ENCODE peak calls at places on chromosomes 1 and 21, in six cellular contexts. B is GM12878, A is tibial nerve, O is aorta, T is MM.1S, V is IMR-90. I is an unnamed sample. For H3K36me3, the result is how much of the 10 kb centered on the place peaks cover.

GRCh38 chr21:33386222-33386784 is 16.9 kb upstream of the IFNGR2 start:
- DNase-seq in B (no peak), A (no peak), T (no peak), V (no peak), O (no peak), I (no peak)

GRCh38 chr1:149914545-149914944 is 3.1 kb downstream of the SV2A start:
- DNase-seq in A (no peak), O (no peak), V (no peak), T (no peak), B (no peak), I (no peak)

GRCh38 chr21:34642211-34643075 is 26.4 kb upstream of the CLIC6 start:
- DNase-seq in O (no peak), B (peak), V (peak), A (no peak), T (peak), I (no peak)

GRCh38 chr21:31929548-31929947 is 56.7 kb downstream of the HUNK start:
- DNase-seq in B (no peak), A (no peak), O (no peak), T (no peak), V (no peak), I (no peak)

GRCh38 chr1:90834354-90835171 is 117.5 kb upstream of the BARHL2 start:
- DNase-seq in B (no peak), A (no peak), O (no peak), V (no peak), T (no peak), I (no peak)

GRCh38 chr1:210257698-210258395 is 25.3 kb downstream of the SERTAD4 start:
- DNase-seq in O (no peak), A (no peak), V (no peak), B (no peak), T (no peak), I (no peak)

GRCh38 chr1:33317354-33317753 is 3.5 kb downstream of the A3GALT2 start:
- DNase-seq in T (no peak), B (no peak), O (no peak), A (no peak), V (no peak), I (no peak)

GRCh38 chr1:28172690-28173150 is 3.8 kb downstream of the PTAFR start:
- DNase-seq in B (peak), T (peak), O (no peak), V (no peak), A (no peak), I (peak)

GRCh38 chr1:48084826-48085225 is 87.6 kb upstream of the TRABD2B start:
- DNase-seq in O (no peak), A (no peak), B (no peak), V (no peak), T (peak), I (no peak)

GRCh38 chr1:88595355-88595754 is 88.7 kb upstream of the PKN2 start:
- DNase-seq in V (peak), A (no peak), B (peak), T (peak), O (no peak), I (no peak)

GRCh38 chr1:178869114-178869697 is 1.7 kb downstream of the ANGPTL1 start:
- DNase-seq in B (no peak), O (no peak), A (no peak), V (peak), T (no peak), I (no peak)

GRCh38 chr21:45226540-45227326 is 61.0 kb downstream of the POFUT2 start:
- DNase-seq in B (no peak), A (no peak), V (peak), O (no peak), T (no peak), I (no peak)

GRCh38 chr1:222455188-222455879 is 92.6 kb downstream of the HHIPL2 start:
- DNase-seq in O (peak), T (peak), V (peak), B (peak), A (peak), I (peak)

GRCh38 chr1:152741656-152742055 is 16.2 kb upstream of the KPRP start:
- DNase-seq in T (no peak), O (no peak), A (no peak), V (no peak), B (no peak), I (no peak)

GRCh38 chr21:34129039-34129891 is 55.9 kb downstream of the MRPS6 start:
- DNase-seq in T (no peak), A (no peak), O (no peak), V (peak), B (no peak), I (peak)

GRCh38 chr1:109802901-109803561 is 39.3 kb upstream of the EPS8L3 start:
- DNase-seq in A (no peak), O (peak), B (no peak), V (no peak), T (no peak), I (peak)

GRCh38 chr1:52357397-52357796 is 8.6 kb downstream of the CC2D1B start:
- DNase-seq in O (no peak), A (no peak), V (no peak), B (no peak), T (no peak), I (no peak)
- H3K36me3 ChIP-seq in O (under half), A (half or more), V (half or more), B (half or more), T (under half), I (half or more)

GRCh38 chr1:40258445-40258769 is 371 bp downstream of the ZMPSTE24 start:
- DNase-seq in V (peak), A (no peak), B (no peak), O (no peak), T (no peak), I (no peak)
- H3K36me3 ChIP-seq in V (under half), A (under half), B (under half), O (under half), T (under half), I (under half)

GRCh38 chr1:201326710-201327109 is 43.4 kb downstream of the PKP1 start:
- DNase-seq in T (no peak), O (peak), B (no peak), V (no peak), A (no peak), I (no peak)
- H3K36me3 ChIP-seq in T (under half), O (under half), B (under half), V (under half), A (under half), I (under half)

GRCh38 chr1:223724376-223724775 is 12.0 kb downstream of the CAPN2 start:
- DNase-seq in O (no peak), V (peak), A (no peak), B (no peak), T (no peak), I (no peak)

GRCh38 chr1:223718850-223719249 is 6.5 kb downstream of the CAPN2 start:
- DNase-seq in B (no peak), T (no peak), V (peak), A (no peak), O (no peak), I (no peak)

GRCh38 chr1:223720987-223721591 is 8.8 kb downstream of the CAPN2 start:
- DNase-seq in V (peak), T (no peak), O (no peak), B (no peak), A (no peak), I (peak)

GRCh38 chr1:223723351-223723904 is 11.1 kb downstream of the CAPN2 start:
- DNase-seq in A (no peak), O (no peak), B (no peak), V (no peak), T (no peak), I (no peak)

GRCh38 chr1:223721658-223722606 is 9.6 kb downstream of the CAPN2 start:
- DNase-seq in O (no peak), T (no peak), V (no peak), A (no peak), B (no peak), I (no peak)
- H3K36me3 ChIP-seq in O (under half), T (under half), V (under half), A (half or more), B (under half), I (half or more)

GRCh38 chr1:235131961-235132360 is 3.3 kb upstream of the TOMM20 start:
- DNase-seq in B (no peak), T (no peak), V (no peak), O (no peak), A (no peak), I (no peak)
- H3K36me3 ChIP-seq in B (under half), T (under half), V (under half), O (under half), A (half or more), I (half or more)